ENCODE peak calls at places on chromosomes 12 and 14, in four cellular contexts. V, H, W and P are unnamed samples. For H3K9me3, the result is how much of the 10 kb centered on the place peaks cover.

GRCh38 chr14:56056031-56056430 is 62.2 kb upstream of the PELI2 start:
- DNase-seq in V (no peak), H (no peak), W (no peak), P (no peak)

GRCh38 chr12:92068441-92068840 is 77.2 kb downstream of the BTG1 start:
- DNase-seq in W (no peak), V (no peak), H (no peak), P (no peak)

GRCh38 chr14:99202516-99202915 is 69.5 kb downstream of the BCL11B start:
- DNase-seq in V (no peak), W (no peak), H (no peak), P (no peak)

GRCh38 chr12:71567562-71567961 is 96.1 kb downstream of the ZFC3H1 start:
- DNase-seq in W (no peak), V (no peak), H (no peak), P (no peak)

GRCh38 chr14:72154645-72155378 is 222.6 kb downstream of the RGS6 start:
- DNase-seq in W (no peak), H (no peak), V (no peak), P (no peak)

GRCh38 chr12:46364777-46365580 is 7.6 kb downstream of the SLC38A2 start:
- DNase-seq in H (no peak), W (no peak), V (peak), P (peak)

GRCh38 chr14:66495214-66496098 is 9.3 kb downstream of the CCDC196 start:
- DNase-seq in W (no peak), H (no peak), V (peak), P (no peak)

GRCh38 chr12:116818948-116819832 is 62.1 kb downstream of the HRK start:
- DNase-seq in W (peak), H (peak), V (peak), P (peak)

GRCh38 chr14:99388286-99388685 is 92.4 kb downstream of the SETD3 start:
- DNase-seq in V (no peak), W (no peak), H (no peak), P (no peak)

GRCh38 chr12:104863549-104863948 is 94.5 kb downstream of the SLC41A2 start:
- DNase-seq in V (peak), H (no peak), W (no peak), P (no peak)

GRCh38 chr12:124381454-124382207 is 86.7 kb downstream of the RFLNA start:
- DNase-seq in W (peak), V (peak), H (peak), P (peak)

GRCh38 chr12:9750276-9751203 is 10.2 kb downstream of the CD69 start:
- DNase-seq in W (no peak), V (peak), H (peak), P (no peak)

GRCh38 chr14:98606041-98606640 is 665.9 kb downstream of the BCL11B start:
- DNase-seq in W (no peak), V (no peak), H (no peak), P (no peak)

GRCh38 chr12:47652491-47653234 is 53.2 kb downstream of the RPAP3 start:
- DNase-seq in W (no peak), H (no peak), V (no peak), P (no peak)

GRCh38 chr12:46303039-46303666 is 34.3 kb upstream of the SLC38A1 start:
- DNase-seq in V (peak), H (no peak), W (no peak), P (no peak)

GRCh38 chr12:21296751-21297406 is 37.8 kb downstream of the SLCO1A2 start:
- DNase-seq in W (no peak), H (no peak), V (peak), P (no peak)

GRCh38 chr12:62291888-62292760 is 31.9 kb downstream of the USP15 start:
- DNase-seq in V (peak), H (no peak), W (no peak), P (no peak)

GRCh38 chr12:46657416-46658411 is 168.1 kb downstream of the SLC38A4 start:
- DNase-seq in H (no peak), W (no peak), V (peak), P (no peak)

GRCh38 chr14:98915625-98916024 is 356.4 kb downstream of the BCL11B start:
- DNase-seq in W (no peak), H (no peak), V (no peak), P (no peak)

GRCh38 chr12:69321356-69321755 is 26.8 kb upstream of the LYZ start:
- DNase-seq in V (no peak), W (no peak), H (no peak), P (no peak)

DNA sequence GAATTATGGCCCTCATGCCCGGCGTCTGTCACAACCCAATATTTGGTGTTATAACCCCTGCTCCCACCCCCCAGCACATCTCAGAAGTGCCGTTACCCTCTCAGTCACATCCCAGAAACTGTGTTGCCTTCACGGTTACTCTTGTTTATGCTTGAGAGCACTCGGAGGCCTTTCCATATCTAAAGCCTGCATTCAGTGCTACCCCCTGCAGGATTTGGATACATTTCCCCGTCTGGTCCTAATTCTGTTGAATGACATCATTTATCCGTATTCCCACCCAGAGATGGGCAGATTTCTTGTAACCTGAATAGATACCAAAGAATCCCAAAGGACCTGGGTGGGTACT is 19.1 kb upstream of the FOS start:
- DNase-seq in W (no peak), V (peak), H (no peak), P (no peak)
- TF ChIP-seq CTCF in W (no peak), V (peak), H (no peak), P (peak)

DNA sequence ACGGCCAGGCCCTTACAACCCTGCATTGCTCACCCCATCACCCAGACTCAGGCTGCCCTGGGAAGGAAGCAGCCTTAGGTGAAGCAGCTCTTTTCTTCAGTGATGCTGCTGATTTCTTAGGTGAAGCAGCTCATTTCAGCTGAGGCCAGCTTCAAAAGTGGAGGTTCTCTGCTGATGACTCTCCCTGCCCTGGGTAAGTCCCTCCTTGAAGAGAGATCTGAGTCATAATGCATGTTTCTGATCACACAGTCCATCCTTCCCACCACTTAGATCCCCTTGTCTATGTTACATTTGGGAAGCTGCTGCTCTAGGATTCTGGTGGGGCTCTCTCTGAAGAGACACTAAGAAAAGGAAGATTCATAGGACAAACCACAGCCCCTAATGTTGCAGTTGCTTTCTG is 17.2 kb upstream of the ZNF140 start:
- DNase-seq in V (no peak), W (no peak), H (no peak), P (no peak)
- H3K9me3 ChIP-seq in V (half or more), W (half or more), H (half or more), P (half or more)

DNA sequence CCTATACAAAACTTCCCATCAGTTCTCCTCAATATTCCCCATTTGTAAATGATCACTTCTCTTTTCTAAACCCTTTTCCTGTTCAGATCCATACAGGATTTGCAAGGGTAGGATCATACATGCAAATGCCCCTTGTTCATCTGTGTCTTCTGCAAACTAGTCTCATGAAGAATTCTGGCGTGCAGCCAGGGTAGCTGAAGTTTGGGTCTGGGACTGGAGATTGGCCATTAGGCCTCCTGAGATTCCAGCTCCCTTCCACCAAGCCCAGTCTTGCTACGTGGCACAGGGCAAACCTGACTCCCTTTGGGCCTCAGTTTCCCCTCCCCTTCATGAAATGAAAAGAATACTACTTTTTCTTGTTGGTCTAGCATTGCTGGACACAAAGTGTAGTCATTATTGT is 11.3 kb downstream of the C3AR1 start:
- DNase-seq in H (no peak), V (no peak), W (no peak), P (no peak)
- TF ChIP-seq CTCF in H (no peak), V (no peak), W (no peak), P (no peak)

DNA sequence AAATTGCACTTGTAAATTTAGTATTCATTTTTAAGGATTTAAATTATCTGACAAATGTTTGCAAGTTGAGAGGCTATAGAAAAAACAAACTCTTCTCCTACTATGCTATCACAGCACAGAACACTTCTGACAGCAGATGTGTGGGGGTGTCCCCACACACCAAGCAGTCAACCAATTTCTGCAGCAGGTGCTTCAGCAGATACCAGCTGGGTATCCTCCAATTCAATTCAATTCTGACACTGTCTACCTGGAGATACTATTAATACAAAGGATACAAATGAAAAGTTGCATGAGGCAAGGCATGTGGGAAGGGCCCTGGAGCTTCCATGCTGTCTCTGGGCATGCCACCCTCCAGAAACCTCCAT is 35.1 kb downstream of the PCNX1 start:
- DNase-seq in V (no peak), W (no peak), H (no peak), P (no peak)
- H3K9me3 ChIP-seq in V (under half), W (under half), H (under half), P (under half)

GRCh38 chr12:94575024-94575423 is 75.3 kb downstream of the TMCC3 start:
- DNase-seq in W (no peak), V (no peak), H (no peak), P (no peak)

GRCh38 chr12:94571556-94571955 is 78.8 kb downstream of the TMCC3 start:
- DNase-seq in H (no peak), V (peak), W (no peak), P (no peak)

GRCh38 chr12:94570161-94570560 is 80.2 kb downstream of the TMCC3 start:
- DNase-seq in V (peak), H (no peak), W (no peak), P (no peak)

GRCh38 chr12:94575645-94576393 is 74.5 kb downstream of the TMCC3 start:
- DNase-seq in W (no peak), H (no peak), V (no peak), P (no peak)
- TF ChIP-seq CTCF in W (no peak), H (no peak), V (no peak), P (no peak)

DNA sequence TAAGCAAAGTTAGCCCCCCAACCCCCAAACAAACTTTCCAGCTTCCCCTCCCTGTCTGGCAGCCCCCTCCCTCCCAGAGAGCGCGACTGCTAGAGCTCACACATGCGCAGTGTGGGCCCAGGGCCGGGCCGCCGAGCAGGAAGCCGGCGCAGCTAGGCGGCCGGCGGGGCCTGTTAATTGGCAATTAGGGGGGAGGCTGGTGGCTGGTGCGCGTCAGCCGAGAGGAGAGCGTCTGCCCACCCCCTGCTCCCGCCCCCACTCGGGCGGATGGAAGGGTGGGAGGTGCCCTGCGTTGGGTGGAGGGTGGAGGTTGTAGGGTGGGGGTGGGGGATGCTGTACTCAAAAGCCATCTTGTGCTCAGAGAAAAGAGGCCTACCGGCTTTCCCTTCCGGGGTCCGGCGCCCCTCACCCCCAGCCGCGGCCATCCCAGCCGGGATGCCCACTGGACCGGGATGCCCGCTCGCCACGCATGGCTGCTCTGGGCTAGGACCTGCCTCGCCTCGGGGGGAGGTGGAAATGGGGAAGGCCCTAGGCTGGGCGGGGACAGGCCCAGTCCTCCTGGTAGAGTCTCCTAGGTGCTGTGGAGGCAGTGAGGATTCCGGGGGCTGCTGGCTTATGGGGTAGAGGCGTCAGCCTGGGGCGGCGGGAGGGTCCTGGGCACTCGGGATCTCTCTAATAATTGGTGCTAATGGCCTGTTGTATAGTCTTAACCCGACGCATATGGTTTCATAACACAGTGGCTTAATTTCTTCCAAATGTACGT is 9.2 kb downstream of the HOXC8 start:
- DNase-seq in V (no peak), W (peak), H (peak), P (peak)
- H3K9me3 ChIP-seq in V (under half), W (under half), H (under half), P (under half)

GRCh38 chr12:120649442-120650248 is 9.2 kb downstream of the CABP1 start:
- DNase-seq in V (no peak), W (no peak), H (peak), P (no peak)
- TF ChIP-seq CTCF in V (no peak), W (no peak), H (peak), P (no peak)